ENCODE peak calls at places on chromosomes 5 and 9, in nine cellular contexts. N is IMR-90, K is tibial nerve, L is neuronal stem cell, M is Karpas-422, A is adrenal gland, J is OCI-LY7, S is stomach, R is upper lobe of right lung. T is an unnamed sample.

GRCh38 chr5:79111960-79112702 is 522 bp downstream of the BHMT start:
- DNase-seq in L (no peak), M (no peak), A (no peak), R (no peak), N (no peak), K (no peak), J (no peak), S (peak), T (no peak)

GRCh38 chr5:6386270-6386669 is 7.9 kb upstream of the MED10 start:
- DNase-seq in R (no peak), S (no peak), M (no peak), N (no peak), J (no peak), L (no peak), A (no peak), K (no peak), T (no peak)

GRCh38 chr9:81548911-81549310 is 140.4 kb downstream of the TLE1 start:
- DNase-seq in N (no peak), R (no peak), M (no peak), L (no peak), J (no peak), K (no peak), S (no peak), A (no peak), T (no peak)

GRCh38 chr5:74667396-74667795 is 17.6 kb upstream of the HEXB start:
- DNase-seq in M (no peak), K (no peak), A (no peak), L (no peak), N (peak), S (no peak), J (no peak), R (no peak), T (peak)

GRCh38 chr9:98445576-98445975 is 190.1 kb upstream of the TBC1D2 start:
- DNase-seq in K (no peak), R (no peak), N (no peak), J (no peak), L (no peak), M (no peak), S (no peak), A (no peak), T (no peak)

GRCh38 chr9:19138084-19138483 is 10.8 kb upstream of the PLIN2 start:
- DNase-seq in A (no peak), R (no peak), J (peak), K (no peak), N (no peak), S (no peak), M (peak), L (no peak), T (no peak)

GRCh38 chr5:130520211-130520610 is 615.9 kb downstream of the CHSY3 start:
- DNase-seq in M (no peak), A (no peak), S (no peak), L (peak), R (no peak), K (no peak), N (no peak), J (no peak), T (peak)

GRCh38 chr9:95880011-95880690 is 4.7 kb downstream of the ERCC6L2 start:
- DNase-seq in R (no peak), L (no peak), N (peak), K (no peak), J (no peak), A (no peak), S (no peak), M (no peak), T (peak)

GRCh38 chr9:13082796-13083195 is 196.7 kb downstream of the MPDZ start:
- DNase-seq in N (no peak), A (no peak), S (no peak), J (no peak), L (no peak), R (no peak), K (no peak), M (no peak), T (no peak)

GRCh38 chr9:133609311-133610098 is at the start of gene FAM163B:
- DNase-seq in M (no peak), A (peak), L (peak), J (no peak), R (no peak), K (no peak), S (no peak), N (peak), T (peak)

GRCh38 chr9:124032247-124032646 is 20.7 kb downstream of the LHX2 start:
- DNase-seq in K (no peak), N (no peak), A (no peak), M (no peak), R (no peak), J (no peak), S (no peak), L (no peak), T (no peak)

GRCh38 chr9:78286946-78287388 is 10.0 kb upstream of the PSAT1 start:
- DNase-seq in J (no peak), S (no peak), N (no peak), R (no peak), M (no peak), L (no peak), A (peak), K (no peak), T (no peak)

GRCh38 chr9:18720691-18721090 is 246.7 kb downstream of the ADAMTSL1 start:
- DNase-seq in L (no peak), S (no peak), N (peak), R (no peak), J (no peak), M (no peak), K (no peak), A (peak), T (no peak)

GRCh38 chr9:81031422-81032029 is 657.8 kb downstream of the TLE1 start:
- DNase-seq in N (peak), K (no peak), R (no peak), M (no peak), L (no peak), S (no peak), A (no peak), J (no peak), T (no peak)

GRCh38 chr5:132760601-132761317 is 13.5 kb downstream of the CCNI2 start:
- DNase-seq in K (no peak), J (no peak), A (no peak), S (no peak), L (no peak), R (no peak), M (no peak), N (no peak), T (no peak)

GRCh38 chr5:102068870-102069269 is 227.2 kb downstream of the SLCO4C1 start:
- DNase-seq in L (no peak), A (no peak), M (no peak), K (no peak), S (no peak), J (no peak), N (no peak), R (no peak), T (no peak)

GRCh38 chr5:142466195-142466951 is 141.6 kb upstream of the SPRY4 start:
- DNase-seq in N (peak), R (no peak), K (no peak), J (no peak), S (no peak), A (no peak), M (no peak), L (no peak), T (peak)

GRCh38 chr5:55344392-55344992 is 36.7 kb downstream of the MTREX start:
- DNase-seq in A (peak), R (no peak), N (peak), L (peak), J (peak), M (peak), K (peak), S (peak), T (peak)

GRCh38 chr5:2757563-2758311 is 6.3 kb upstream of the IRX2 start:
- DNase-seq in K (no peak), L (no peak), R (peak), J (no peak), M (no peak), A (no peak), S (no peak), N (peak), T (no peak)

GRCh38 chr9:107833295-107833694 is 343.7 kb upstream of the KLF4 start:
- DNase-seq in N (peak), A (no peak), M (no peak), S (no peak), K (no peak), R (no peak), L (no peak), J (no peak), T (no peak)

GRCh38 chr9:92763721-92764380 is 782 bp downstream of the BICD2 start:
- DNase-seq in M (peak), A (no peak), K (no peak), R (peak), J (peak), S (no peak), L (peak), N (no peak), T (no peak)

GRCh38 chr5:18305288-18305899 is 671.1 kb downstream of the TAF11L14 start:
- DNase-seq in M (peak), N (peak), A (no peak), L (peak), J (peak), R (no peak), S (no peak), K (no peak), T (peak)

GRCh38 chr9:105690742-105691141 is 3.6 kb upstream of the TMEM38B start:
- DNase-seq in J (no peak), N (peak), R (no peak), M (peak), A (no peak), S (no peak), K (no peak), L (no peak), T (peak)

GRCh38 chr5:93395891-93396465 is 185.0 kb downstream of the NR2F1-AS1 start:
- DNase-seq in R (no peak), K (no peak), S (no peak), A (no peak), N (peak), M (no peak), J (no peak), L (no peak), T (no peak)

GRCh38 chr9:129939426-129939825 is 103.6 kb downstream of the FNBP1 start:
- DNase-seq in J (no peak), M (no peak), A (no peak), L (no peak), R (no peak), S (no peak), K (no peak), N (no peak), T (no peak)
- H3K27ac ChIP-seq in J (no peak), M (no peak), A (no peak), L (no peak), R (no peak), S (no peak), K (no peak), N (peak), T (no peak)

GRCh38 chr5:147341382-147341781 is 106.6 kb downstream of the STK32A start:
- DNase-seq in L (no peak), M (no peak), K (no peak), N (no peak), R (no peak), J (no peak), A (no peak), S (no peak), T (no peak)

GRCh38 chr5:147339313-147339712 is 104.5 kb downstream of the STK32A start:
- DNase-seq in S (no peak), M (peak), A (no peak), N (no peak), K (no peak), L (no peak), J (no peak), R (no peak), T (no peak)

GRCh38 chr5:147332643-147333042 is 97.8 kb downstream of the STK32A start:
- DNase-seq in N (no peak), M (no peak), S (no peak), R (no peak), L (peak), A (no peak), K (no peak), J (no peak), T (no peak)

GRCh38 chr5:147336871-147337270 is 102.0 kb downstream of the STK32A start:
- DNase-seq in N (no peak), K (no peak), R (no peak), L (no peak), A (no peak), S (no peak), J (no peak), M (no peak), T (no peak)
- H3K27ac ChIP-seq in N (no peak), K (no peak), R (no peak), L (no peak), A (no peak), S (no peak), J (no peak), M (no peak), T (no peak)

DNA sequence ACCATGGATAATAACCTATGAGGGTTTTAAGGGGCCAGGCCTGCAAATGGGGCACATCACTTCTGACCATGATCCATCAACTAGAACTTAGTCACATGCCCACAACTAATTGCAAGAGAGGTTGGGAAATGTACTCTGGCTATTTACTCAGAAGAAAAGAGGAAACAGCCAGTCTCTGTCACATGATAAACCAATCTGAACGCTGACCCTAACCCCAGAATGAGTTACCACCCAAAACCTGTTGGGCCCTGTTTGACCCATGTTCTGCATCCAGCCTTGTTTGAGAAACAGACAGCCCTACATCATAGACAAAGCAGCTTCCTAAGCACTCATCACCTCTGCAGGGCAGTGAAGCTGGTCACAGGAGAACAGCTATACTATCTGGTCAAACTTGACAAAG is 5.8 kb downstream of the MACROH2A1 start:
- DNase-seq in N (no peak), J (no peak), A (no peak), S (no peak), K (no peak), R (no peak), M (no peak), L (no peak), T (no peak)
- H3K27ac ChIP-seq in N (peak), J (no peak), A (no peak), S (no peak), K (no peak), R (peak), M (no peak), L (no peak), T (no peak)

GRCh38 chr9:35177520-35177919 is 15.7 kb downstream of the UNC13B start:
- DNase-seq in M (no peak), S (no peak), N (no peak), L (no peak), R (no peak), A (no peak), K (no peak), J (no peak), T (no peak)

GRCh38 chr9:35168963-35169362 is 7.2 kb downstream of the UNC13B start:
- DNase-seq in R (no peak), N (no peak), A (no peak), L (no peak), K (no peak), J (no peak), S (no peak), M (no peak), T (no peak)

GRCh38 chr9:35172878-35173277 is 11.1 kb downstream of the UNC13B start:
- DNase-seq in N (no peak), L (no peak), K (no peak), A (no peak), J (no peak), S (no peak), M (no peak), R (no peak), T (no peak)
- H3K27ac ChIP-seq in N (no peak), L (no peak), K (no peak), A (no peak), J (no peak), S (no peak), M (no peak), R (no peak), T (no peak)

DNA sequence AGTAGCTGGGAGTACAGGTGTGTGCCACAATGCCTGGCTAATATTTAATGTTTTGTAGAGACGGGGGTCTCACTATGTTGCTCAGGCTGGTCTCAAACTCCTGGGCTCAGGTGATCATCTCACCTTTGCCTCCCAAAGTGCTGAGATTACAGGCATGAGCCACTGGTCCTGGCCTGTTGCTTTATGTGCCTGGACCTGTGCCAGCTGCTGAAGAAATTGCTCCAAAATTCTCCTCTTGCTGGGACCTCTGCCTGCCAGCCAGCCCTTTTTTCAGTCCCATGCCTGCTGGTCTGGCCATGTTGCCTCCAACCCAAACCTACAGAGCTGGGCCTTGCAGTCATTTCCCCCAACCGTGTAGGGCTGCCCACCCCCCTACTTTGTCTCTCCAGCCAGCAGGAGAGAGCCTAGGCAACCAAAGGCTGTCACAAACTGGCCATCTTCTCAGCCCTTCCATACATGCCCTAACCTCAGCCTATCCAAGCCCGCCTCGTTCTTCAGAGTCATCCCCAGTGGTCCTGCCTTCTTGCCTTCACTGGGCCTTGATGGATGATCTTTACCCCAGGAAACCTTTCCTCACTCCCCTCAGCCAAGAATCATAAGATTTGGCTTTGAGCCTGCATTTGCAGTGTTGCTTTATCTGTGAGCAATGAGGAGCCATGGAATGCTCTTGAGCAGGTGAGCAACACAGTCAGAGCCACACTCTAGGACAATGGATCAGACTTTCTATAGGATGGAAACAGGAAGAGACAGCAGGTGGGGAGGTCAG is 27.4 kb upstream of the SYNPO start:
- DNase-seq in A (peak), M (no peak), K (no peak), J (no peak), L (no peak), R (no peak), N (no peak), S (no peak), T (no peak)
- H3K27ac ChIP-seq in A (no peak), M (no peak), K (no peak), J (no peak), L (no peak), R (no peak), N (no peak), S (peak), T (no peak)

GRCh38 chr5:106116682-106117081 is 1554.1 kb downstream of the EFNA5 start:
- DNase-seq in S (no peak), M (no peak), J (no peak), A (no peak), R (no peak), L (no peak), N (peak), K (no peak), T (no peak)
- H3K27ac ChIP-seq in S (no peak), M (no peak), J (no peak), A (no peak), R (no peak), L (no peak), N (peak), K (no peak), T (no peak)

DNA sequence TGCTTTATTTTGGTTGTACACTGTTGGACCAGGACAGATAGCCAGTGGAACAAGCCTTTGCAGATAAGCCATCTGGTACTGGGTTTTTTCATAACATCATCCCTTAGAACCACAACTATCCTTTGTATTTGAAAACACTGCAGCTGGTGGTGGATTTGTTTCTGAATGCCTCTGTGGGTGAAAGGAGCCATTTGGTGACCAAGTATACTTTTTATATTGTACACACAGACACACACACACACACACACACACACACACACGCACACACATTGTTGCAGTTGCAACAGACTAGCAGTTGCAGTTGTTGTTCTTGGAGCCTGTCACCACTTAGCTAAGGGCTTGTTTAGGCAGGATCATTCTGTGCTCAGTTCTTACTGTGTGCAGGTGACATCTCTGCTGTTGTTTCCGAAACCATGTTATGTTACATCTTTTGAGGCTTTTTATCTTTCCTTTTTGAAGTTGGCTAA is 22.9 kb upstream of the CAVIN4 start:
- DNase-seq in L (no peak), K (no peak), M (no peak), S (no peak), N (peak), J (peak), R (no peak), A (no peak), T (peak)
- H3K27ac ChIP-seq in L (no peak), K (no peak), M (no peak), S (no peak), N (no peak), J (no peak), R (no peak), A (no peak), T (no peak)

GRCh38 chr5:128273736-128274135 is 190.2 kb downstream of the SLC12A2 start:
- DNase-seq in S (no peak), K (no peak), N (no peak), J (no peak), R (no peak), A (no peak), M (no peak), L (no peak), T (no peak)

GRCh38 chr5:128274441-128274840 is 190.9 kb downstream of the SLC12A2 start:
- DNase-seq in S (no peak), J (no peak), A (no peak), K (no peak), L (no peak), N (no peak), M (no peak), R (no peak), T (no peak)

GRCh38 chr5:128271859-128272446 is 188.4 kb downstream of the SLC12A2 start:
- DNase-seq in N (peak), A (peak), K (no peak), S (no peak), R (no peak), L (no peak), J (no peak), M (no peak), T (peak)

GRCh38 chr5:128276537-128277216 is 193.1 kb downstream of the SLC12A2 start:
- DNase-seq in M (no peak), K (no peak), L (no peak), R (no peak), N (peak), A (no peak), S (no peak), J (no peak), T (peak)

DNA sequence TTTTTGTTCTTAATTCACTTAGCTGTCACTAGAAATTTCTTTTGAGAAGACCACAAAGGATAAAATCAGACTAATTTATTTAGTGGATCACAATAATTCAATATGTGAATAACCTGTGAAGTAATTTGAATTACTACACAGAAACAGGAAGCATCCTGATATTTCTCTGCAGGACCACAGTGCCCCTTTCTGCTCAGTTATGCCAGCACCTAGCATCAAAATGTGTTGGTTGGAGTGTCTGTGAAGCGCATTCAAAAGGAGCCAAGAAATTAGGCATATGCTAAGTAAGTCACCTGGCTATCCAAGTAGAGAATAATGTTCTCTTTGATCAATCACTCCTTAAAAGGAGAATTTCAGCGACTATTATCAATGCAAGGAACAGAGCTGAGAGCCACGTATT is 187.5 kb downstream of the SLC12A2 start:
- DNase-seq in M (no peak), K (no peak), R (no peak), S (no peak), J (no peak), N (no peak), A (no peak), L (no peak), T (no peak)
- H3K27ac ChIP-seq in M (no peak), K (no peak), R (no peak), S (no peak), J (no peak), N (no peak), A (no peak), L (no peak), T (peak)

DNA sequence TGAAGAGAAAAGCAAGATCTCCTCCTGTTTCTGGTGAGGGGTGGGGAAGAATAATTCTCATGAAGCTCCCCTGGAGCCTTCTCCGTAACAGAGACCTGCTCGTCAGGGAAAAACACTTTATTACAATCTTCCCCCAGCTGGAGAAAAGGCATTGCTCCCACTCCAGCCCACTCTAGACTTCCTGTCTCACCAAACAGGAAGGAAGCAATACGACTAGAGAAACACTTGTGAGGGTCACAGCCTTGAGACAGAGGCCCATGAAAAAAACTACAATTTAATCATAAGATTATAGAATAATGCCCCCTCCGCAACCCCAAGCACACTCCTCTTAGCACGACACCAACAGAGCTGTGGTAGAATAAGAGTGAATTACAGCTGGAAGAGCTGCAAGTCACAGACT is 197.2 kb upstream of the S1PR3 start:
- DNase-seq in M (no peak), A (no peak), K (no peak), N (no peak), L (no peak), R (no peak), S (no peak), J (no peak), T (no peak)
- H3K27ac ChIP-seq in M (no peak), A (no peak), K (no peak), N (no peak), L (no peak), R (no peak), S (no peak), J (no peak), T (no peak)